ENCODE peak calls at places on chromosomes 4 and X, in ten cellular contexts. One of them, this sample, is unnamed.

GRCh38 chr4:22607382-22607781 is 85.4 kb upstream of the GBA3 start:
- DNase-seq in MM.1S: peak
- DNase-seq in astrocyte: peak
- DNase-seq in GM23338: peak
- DNase-seq in mesendoderm: peak
- DNase-seq in IMR-90: peak
- DNase-seq in neuronal stem cell: peak
- DNase-seq in A549: peak
- DNase-seq in H9: peak
- DNase-seq in fibroblast of lung: peak
- DNase-seq in this sample: peak

GRCh38 chr4:172270421-172270820 is 457.2 kb downstream of the GALNTL6 start:
- DNase-seq in MM.1S: no peak
- DNase-seq in astrocyte: no peak
- DNase-seq in GM23338: no peak
- DNase-seq in mesendoderm: no peak
- DNase-seq in IMR-90: no peak
- DNase-seq in neuronal stem cell: no peak
- DNase-seq in A549: no peak
- DNase-seq in H9: no peak
- DNase-seq in fibroblast of lung: no peak
- DNase-seq in this sample: peak

GRCh38 chrX:22060952-22061351 is 28.8 kb downstream of the PHEX start:
- DNase-seq in MM.1S: no peak
- DNase-seq in astrocyte: no peak
- DNase-seq in GM23338: no peak
- DNase-seq in mesendoderm: no peak
- DNase-seq in IMR-90: no peak
- DNase-seq in neuronal stem cell: no peak
- DNase-seq in A549: no peak
- DNase-seq in H9: no peak
- DNase-seq in fibroblast of lung: no peak
- DNase-seq in this sample: no peak

GRCh38 chr4:85391568-85392410 is 83.2 kb upstream of the ARHGAP24 start:
- DNase-seq in MM.1S: no peak
- DNase-seq in astrocyte: no peak
- DNase-seq in GM23338: no peak
- DNase-seq in mesendoderm: no peak
- DNase-seq in IMR-90: no peak
- DNase-seq in neuronal stem cell: no peak
- DNase-seq in A549: no peak
- DNase-seq in H9: no peak
- DNase-seq in fibroblast of lung: no peak
- DNase-seq in this sample: no peak

GRCh38 chr4:91064157-91064853 is 937.1 kb downstream of the CCSER1 start:
- DNase-seq in MM.1S: no peak
- DNase-seq in astrocyte: peak
- DNase-seq in GM23338: peak
- DNase-seq in mesendoderm: peak
- DNase-seq in IMR-90: no peak
- DNase-seq in neuronal stem cell: peak
- DNase-seq in A549: no peak
- DNase-seq in H9: no peak
- DNase-seq in fibroblast of lung: peak
- DNase-seq in this sample: no peak

GRCh38 chr4:122827899-122828601 is 1.4 kb downstream of the FGF2 start:
- DNase-seq in MM.1S: peak
- DNase-seq in astrocyte: peak
- DNase-seq in GM23338: peak
- DNase-seq in mesendoderm: peak
- DNase-seq in IMR-90: peak
- DNase-seq in neuronal stem cell: peak
- DNase-seq in A549: peak
- DNase-seq in H9: peak
- DNase-seq in fibroblast of lung: peak
- DNase-seq in this sample: peak

GRCh38 chr4:7358100-7358735 is 76.5 kb downstream of the PSAPL1 start:
- DNase-seq in MM.1S: no peak
- DNase-seq in astrocyte: peak
- DNase-seq in GM23338: no peak
- DNase-seq in mesendoderm: peak
- DNase-seq in IMR-90: peak
- DNase-seq in neuronal stem cell: no peak
- DNase-seq in A549: peak
- DNase-seq in H9: no peak
- DNase-seq in fibroblast of lung: peak
- DNase-seq in this sample: peak

GRCh38 chrX:154541896-154542722 is 4.5 kb downstream of the G6PD start:
- DNase-seq in MM.1S: no peak
- DNase-seq in astrocyte: peak
- DNase-seq in GM23338: no peak
- DNase-seq in mesendoderm: peak
- DNase-seq in IMR-90: peak
- DNase-seq in neuronal stem cell: no peak
- DNase-seq in A549: peak
- DNase-seq in H9: no peak
- DNase-seq in fibroblast of lung: peak
- DNase-seq in this sample: peak

GRCh38 chr4:129145222-129145730 is 49.3 kb downstream of the C4orf33 start:
- DNase-seq in MM.1S: no peak
- DNase-seq in astrocyte: no peak
- DNase-seq in GM23338: no peak
- DNase-seq in mesendoderm: no peak
- DNase-seq in IMR-90: no peak
- DNase-seq in neuronal stem cell: no peak
- DNase-seq in A549: no peak
- DNase-seq in H9: no peak
- DNase-seq in fibroblast of lung: no peak
- DNase-seq in this sample: no peak

GRCh38 chr4:103091601-103092223 is 7.9 kb downstream of the BDH2 start:
- DNase-seq in MM.1S: peak
- DNase-seq in astrocyte: peak
- DNase-seq in GM23338: peak
- DNase-seq in mesendoderm: peak
- DNase-seq in IMR-90: peak
- DNase-seq in neuronal stem cell: peak
- DNase-seq in A549: no peak
- DNase-seq in H9: no peak
- DNase-seq in fibroblast of lung: peak
- DNase-seq in this sample: peak

GRCh38 chr4:139848043-139848442 is 182.4 kb downstream of the MGST2 start:
- DNase-seq in MM.1S: no peak
- DNase-seq in astrocyte: no peak
- DNase-seq in GM23338: no peak
- DNase-seq in mesendoderm: no peak
- DNase-seq in IMR-90: no peak
- DNase-seq in neuronal stem cell: no peak
- DNase-seq in A549: no peak
- DNase-seq in H9: no peak
- DNase-seq in fibroblast of lung: no peak
- DNase-seq in this sample: no peak

DNA sequence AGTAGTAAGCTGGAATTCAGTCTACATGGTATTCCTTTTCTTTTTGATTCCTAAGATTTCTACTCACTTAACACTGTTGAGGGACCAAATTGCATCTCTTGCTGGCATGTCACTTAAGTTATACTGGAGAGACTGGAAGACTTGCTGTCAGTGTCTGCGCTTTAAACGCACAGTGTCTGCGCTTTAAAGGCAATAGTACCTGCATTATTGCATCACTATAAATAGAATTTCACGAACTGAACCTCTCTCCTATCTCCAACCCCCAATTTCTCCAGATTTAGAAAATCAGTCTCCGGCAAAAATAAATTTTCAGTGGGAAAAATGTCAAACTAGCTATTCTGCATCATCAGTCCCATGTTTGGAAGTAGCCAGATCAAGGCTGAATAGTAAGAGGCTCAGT is 21.2 kb downstream of the SMAD1 start:
- DNase-seq in MM.1S: no peak
- DNase-seq in astrocyte: no peak
- DNase-seq in GM23338: no peak
- DNase-seq in mesendoderm: no peak
- DNase-seq in IMR-90: no peak
- DNase-seq in neuronal stem cell: no peak
- DNase-seq in A549: no peak
- DNase-seq in H9: no peak
- DNase-seq in fibroblast of lung: no peak
- DNase-seq in this sample: no peak
- H3K4me2 ChIP-seq in MM.1S: no peak
- H3K4me2 ChIP-seq in astrocyte: no peak
- H3K4me2 ChIP-seq in GM23338: peak
- H3K4me2 ChIP-seq in mesendoderm: no peak
- H3K4me2 ChIP-seq in IMR-90: no peak
- H3K4me2 ChIP-seq in neuronal stem cell: no peak
- H3K4me2 ChIP-seq in A549: no peak
- H3K4me2 ChIP-seq in H9: no peak
- H3K4me2 ChIP-seq in fibroblast of lung: no peak
- H3K4me2 ChIP-seq in this sample: no peak

GRCh38 chrX:112852850-112853249 is 12.2 kb upstream of the AMOT start:
- DNase-seq in MM.1S: no peak
- DNase-seq in astrocyte: no peak
- DNase-seq in GM23338: no peak
- DNase-seq in mesendoderm: no peak
- DNase-seq in IMR-90: no peak
- DNase-seq in neuronal stem cell: no peak
- DNase-seq in A549: no peak
- DNase-seq in H9: no peak
- DNase-seq in fibroblast of lung: no peak
- DNase-seq in this sample: no peak
- H3K4me2 ChIP-seq in MM.1S: peak
- H3K4me2 ChIP-seq in astrocyte: no peak
- H3K4me2 ChIP-seq in GM23338: no peak
- H3K4me2 ChIP-seq in mesendoderm: no peak
- H3K4me2 ChIP-seq in IMR-90: no peak
- H3K4me2 ChIP-seq in neuronal stem cell: no peak
- H3K4me2 ChIP-seq in A549: no peak
- H3K4me2 ChIP-seq in H9: no peak
- H3K4me2 ChIP-seq in fibroblast of lung: no peak
- H3K4me2 ChIP-seq in this sample: no peak

DNA sequence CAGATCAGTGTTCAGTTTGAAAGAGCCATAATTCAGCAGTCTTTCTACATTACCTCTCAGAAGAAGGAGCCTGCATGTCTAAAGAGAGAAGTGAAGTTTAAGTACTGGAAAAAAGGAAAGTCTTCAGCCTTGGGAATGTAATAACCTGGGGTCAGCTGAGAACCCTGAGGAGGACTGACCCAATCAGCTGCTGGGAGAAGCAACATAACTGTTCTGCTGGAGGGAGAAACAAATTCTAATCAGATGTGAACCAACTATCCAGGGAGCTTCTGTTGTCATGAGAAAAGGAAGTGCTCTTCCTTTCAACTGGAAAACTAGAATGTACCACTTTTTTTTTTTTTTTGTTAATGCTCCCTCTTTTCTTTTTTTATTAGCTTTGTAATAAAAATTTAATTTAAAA is 64.5 kb upstream of the PDE5A start:
- DNase-seq in MM.1S: no peak
- DNase-seq in astrocyte: no peak
- DNase-seq in GM23338: no peak
- DNase-seq in mesendoderm: no peak
- DNase-seq in IMR-90: peak
- DNase-seq in neuronal stem cell: no peak
- DNase-seq in A549: no peak
- DNase-seq in H9: no peak
- DNase-seq in fibroblast of lung: peak
- DNase-seq in this sample: peak
- H3K4me2 ChIP-seq in MM.1S: no peak
- H3K4me2 ChIP-seq in astrocyte: no peak
- H3K4me2 ChIP-seq in GM23338: no peak
- H3K4me2 ChIP-seq in mesendoderm: no peak
- H3K4me2 ChIP-seq in IMR-90: peak
- H3K4me2 ChIP-seq in neuronal stem cell: no peak
- H3K4me2 ChIP-seq in A549: no peak
- H3K4me2 ChIP-seq in H9: no peak
- H3K4me2 ChIP-seq in fibroblast of lung: peak
- H3K4me2 ChIP-seq in this sample: peak

GRCh38 chr4:86855572-86855971 is 6.4 kb upstream of the SLC10A6 start:
- DNase-seq in MM.1S: no peak
- DNase-seq in astrocyte: peak
- DNase-seq in GM23338: no peak
- DNase-seq in mesendoderm: no peak
- DNase-seq in IMR-90: peak
- DNase-seq in neuronal stem cell: no peak
- DNase-seq in A549: no peak
- DNase-seq in H9: no peak
- DNase-seq in fibroblast of lung: peak
- DNase-seq in this sample: peak
- H3K4me2 ChIP-seq in MM.1S: no peak
- H3K4me2 ChIP-seq in astrocyte: no peak
- H3K4me2 ChIP-seq in GM23338: no peak
- H3K4me2 ChIP-seq in mesendoderm: no peak
- H3K4me2 ChIP-seq in IMR-90: no peak
- H3K4me2 ChIP-seq in neuronal stem cell: no peak
- H3K4me2 ChIP-seq in A549: no peak
- H3K4me2 ChIP-seq in H9: no peak
- H3K4me2 ChIP-seq in fibroblast of lung: no peak
- H3K4me2 ChIP-seq in this sample: peak

DNA sequence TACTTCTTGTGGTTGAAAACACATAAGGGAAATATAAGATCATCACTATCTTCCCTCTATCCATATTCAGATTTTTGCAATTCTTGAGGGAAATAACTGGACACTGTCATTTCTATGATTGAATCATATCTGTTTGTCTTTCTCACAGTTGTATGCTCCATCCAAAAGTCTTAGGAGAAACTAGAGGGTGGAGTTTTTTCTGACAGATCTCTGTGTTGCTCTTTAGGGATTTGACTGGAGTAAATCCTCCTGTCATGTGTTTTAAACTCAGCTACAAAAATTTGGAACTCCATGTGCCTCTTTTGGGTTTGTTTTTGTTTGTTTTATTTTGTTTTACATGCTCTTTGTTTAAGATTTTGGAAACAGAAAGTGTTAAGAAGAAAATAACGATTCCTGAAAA is 136.5 kb downstream of the SPATA18 start:
- DNase-seq in MM.1S: no peak
- DNase-seq in astrocyte: no peak
- DNase-seq in GM23338: no peak
- DNase-seq in mesendoderm: no peak
- DNase-seq in IMR-90: no peak
- DNase-seq in neuronal stem cell: no peak
- DNase-seq in A549: no peak
- DNase-seq in H9: no peak
- DNase-seq in fibroblast of lung: no peak
- DNase-seq in this sample: no peak
- H3K4me2 ChIP-seq in MM.1S: no peak
- H3K4me2 ChIP-seq in astrocyte: no peak
- H3K4me2 ChIP-seq in GM23338: no peak
- H3K4me2 ChIP-seq in mesendoderm: no peak
- H3K4me2 ChIP-seq in IMR-90: no peak
- H3K4me2 ChIP-seq in neuronal stem cell: no peak
- H3K4me2 ChIP-seq in A549: no peak
- H3K4me2 ChIP-seq in H9: no peak
- H3K4me2 ChIP-seq in fibroblast of lung: no peak
- H3K4me2 ChIP-seq in this sample: no peak

DNA sequence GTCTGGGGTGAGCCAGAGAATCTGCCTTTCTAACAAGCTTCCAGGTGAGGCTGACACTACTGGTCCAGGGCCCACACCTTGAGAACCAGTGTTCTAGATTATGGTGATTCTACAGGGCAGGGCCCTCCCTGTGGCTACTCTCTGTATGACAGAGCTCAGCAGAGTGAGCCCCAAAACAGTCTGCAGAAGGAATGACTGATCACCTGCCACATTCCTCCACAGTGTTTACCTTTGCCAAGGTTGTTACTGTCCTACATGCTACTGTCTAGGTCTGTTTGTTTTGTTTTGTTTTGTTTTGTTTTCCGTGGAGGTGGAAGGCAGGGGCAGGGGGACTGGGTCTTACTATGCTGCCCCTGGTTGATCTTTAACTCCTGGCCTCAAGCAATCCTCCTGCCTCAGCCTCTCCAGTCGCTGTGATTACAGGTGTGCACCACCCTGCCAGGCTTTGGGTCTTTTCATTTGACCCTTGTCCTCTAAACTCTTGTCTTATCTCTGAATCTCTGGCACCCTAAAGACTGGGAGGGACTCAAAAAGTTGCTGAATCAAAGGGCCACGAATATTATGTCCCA is 45.1 kb downstream of the MAP7D2 start:
- DNase-seq in MM.1S: no peak
- DNase-seq in astrocyte: no peak
- DNase-seq in GM23338: no peak
- DNase-seq in mesendoderm: no peak
- DNase-seq in IMR-90: no peak
- DNase-seq in neuronal stem cell: no peak
- DNase-seq in A549: no peak
- DNase-seq in H9: no peak
- DNase-seq in fibroblast of lung: no peak
- DNase-seq in this sample: no peak
- H3K4me2 ChIP-seq in MM.1S: no peak
- H3K4me2 ChIP-seq in astrocyte: no peak
- H3K4me2 ChIP-seq in GM23338: no peak
- H3K4me2 ChIP-seq in mesendoderm: no peak
- H3K4me2 ChIP-seq in IMR-90: no peak
- H3K4me2 ChIP-seq in neuronal stem cell: no peak
- H3K4me2 ChIP-seq in A549: no peak
- H3K4me2 ChIP-seq in H9: no peak
- H3K4me2 ChIP-seq in fibroblast of lung: no peak
- H3K4me2 ChIP-seq in this sample: no peak